ENCODE peak calls at places on chromosomes 12 and 14, in seven cellular contexts. One of them, this sample, is unnamed.

GRCh38 chr12:109247831-109248654 is 61.0 kb downstream of the FOXN4 start:
- DNase-seq in brain microvascular endothelial cell: no peak
- DNase-seq in Karpas-422: no peak
- DNase-seq in DND-41: no peak
- DNase-seq in left ventricle myocardium inferior: no peak
- DNase-seq in K562: no peak
- DNase-seq in GM23338: no peak
- DNase-seq in this sample: no peak

GRCh38 chr12:62971769-62972525 is 37.0 kb upstream of the PPM1H start:
- DNase-seq in DND-41: no peak
- DNase-seq in Karpas-422: no peak
- DNase-seq in GM23338: peak; percentile 41
- DNase-seq in brain microvascular endothelial cell: no peak
- DNase-seq in K562: no peak
- DNase-seq in left ventricle myocardium inferior: no peak
- DNase-seq in this sample: no peak

GRCh38 chr14:64732536-64733120 is 28.4 kb downstream of the PLEKHG3 start:
- DNase-seq in GM23338: no peak
- DNase-seq in Karpas-422: no peak
- DNase-seq in left ventricle myocardium inferior: peak; percentile 12
- DNase-seq in K562: no peak
- DNase-seq in brain microvascular endothelial cell: no peak
- DNase-seq in DND-41: no peak
- DNase-seq in this sample: no peak

GRCh38 chr14:101028971-101029667 is 125.6 kb upstream of the RTL1 start:
- DNase-seq in GM23338: no peak
- DNase-seq in brain microvascular endothelial cell: no peak
- DNase-seq in DND-41: no peak
- DNase-seq in K562: no peak
- DNase-seq in Karpas-422: no peak
- DNase-seq in left ventricle myocardium inferior: peak; percentile 1
- DNase-seq in this sample: no peak

GRCh38 chr14:104224516-104225281 is 86.3 kb downstream of the KIF26A start:
- DNase-seq in Karpas-422: peak; percentile 87
- DNase-seq in DND-41: peak; percentile 10
- DNase-seq in left ventricle myocardium inferior: no peak
- DNase-seq in GM23338: peak; percentile 77
- DNase-seq in brain microvascular endothelial cell: no peak
- DNase-seq in K562: peak; percentile 52
- DNase-seq in this sample: no peak

GRCh38 chr14:85701763-85702162 is 171.8 kb downstream of the FLRT2 start:
- DNase-seq in Karpas-422: no peak
- DNase-seq in left ventricle myocardium inferior: no peak
- DNase-seq in GM23338: no peak
- DNase-seq in K562: no peak
- DNase-seq in brain microvascular endothelial cell: no peak
- DNase-seq in DND-41: no peak
- DNase-seq in this sample: no peak

GRCh38 chr12:28237423-28237822 is 47.2 kb downstream of the CCDC91 start:
- DNase-seq in K562: no peak
- DNase-seq in left ventricle myocardium inferior: no peak
- DNase-seq in brain microvascular endothelial cell: no peak
- DNase-seq in Karpas-422: no peak
- DNase-seq in DND-41: no peak
- DNase-seq in GM23338: peak; percentile 60
- DNase-seq in this sample: no peak

GRCh38 chr12:130873825-130874224 is 2.0 kb downstream of the RAN start:
- DNase-seq in Karpas-422: no peak
- DNase-seq in DND-41: no peak
- DNase-seq in brain microvascular endothelial cell: no peak
- DNase-seq in left ventricle myocardium inferior: no peak
- DNase-seq in GM23338: no peak
- DNase-seq in K562: no peak
- DNase-seq in this sample: no peak

GRCh38 chr14:99475179-99475578 is 5.5 kb downstream of the SETD3 start:
- DNase-seq in K562: no peak
- DNase-seq in GM23338: peak; percentile 28
- DNase-seq in DND-41: no peak
- DNase-seq in brain microvascular endothelial cell: no peak
- DNase-seq in left ventricle myocardium inferior: no peak
- DNase-seq in Karpas-422: no peak
- DNase-seq in this sample: no peak

GRCh38 chr14:83994020-83994419 is 1535.9 kb upstream of the FLRT2 start:
- DNase-seq in GM23338: no peak
- DNase-seq in left ventricle myocardium inferior: no peak
- DNase-seq in brain microvascular endothelial cell: peak; percentile 81
- DNase-seq in Karpas-422: no peak
- DNase-seq in DND-41: no peak
- DNase-seq in K562: no peak
- DNase-seq in this sample: no peak

GRCh38 chr14:65002586-65003210 is 16.0 kb downstream of the FNTB start:
- DNase-seq in DND-41: no peak
- DNase-seq in brain microvascular endothelial cell: peak; percentile 29
- DNase-seq in left ventricle myocardium inferior: no peak
- DNase-seq in Karpas-422: no peak
- DNase-seq in K562: no peak
- DNase-seq in GM23338: no peak
- DNase-seq in this sample: no peak

GRCh38 chr14:20799955-20800544 is 2.6 kb downstream of the RNASE1 start:
- DNase-seq in Karpas-422: no peak
- DNase-seq in K562: peak; percentile 23
- DNase-seq in left ventricle myocardium inferior: peak; percentile 42
- DNase-seq in brain microvascular endothelial cell: no peak
- DNase-seq in DND-41: no peak
- DNase-seq in GM23338: peak; percentile 48
- DNase-seq in this sample: no peak

GRCh38 chr12:100951756-100952155 is 157.2 kb downstream of the ANO4 start:
- DNase-seq in left ventricle myocardium inferior: no peak
- DNase-seq in K562: no peak
- DNase-seq in GM23338: peak; percentile 30
- DNase-seq in Karpas-422: no peak
- DNase-seq in DND-41: no peak
- DNase-seq in brain microvascular endothelial cell: no peak
- DNase-seq in this sample: no peak

GRCh38 chr12:109818900-109819500 is 14.2 kb downstream of the TRPV4 start:
- DNase-seq in GM23338: no peak
- DNase-seq in K562: no peak
- DNase-seq in brain microvascular endothelial cell: no peak
- DNase-seq in left ventricle myocardium inferior: no peak
- DNase-seq in Karpas-422: no peak
- DNase-seq in DND-41: no peak
- DNase-seq in this sample: no peak

GRCh38 chr14:45426685-45427282 is 173.8 kb upstream of the MIS18BP1 start:
- DNase-seq in K562: peak; percentile 34
- DNase-seq in brain microvascular endothelial cell: peak; percentile 40
- DNase-seq in left ventricle myocardium inferior: no peak
- DNase-seq in Karpas-422: peak; percentile 89
- DNase-seq in GM23338: peak; percentile 93
- DNase-seq in DND-41: no peak
- DNase-seq in this sample: no peak

GRCh38 chr14:96166475-96167223 is 38.0 kb upstream of the BDKRB2 start:
- DNase-seq in DND-41: no peak
- DNase-seq in GM23338: no peak
- DNase-seq in Karpas-422: no peak
- DNase-seq in brain microvascular endothelial cell: no peak
- DNase-seq in K562: no peak
- DNase-seq in left ventricle myocardium inferior: no peak
- DNase-seq in this sample: no peak

GRCh38 chr12:41577995-41578394 is 389.9 kb downstream of the PDZRN4 start:
- DNase-seq in left ventricle myocardium inferior: no peak
- DNase-seq in DND-41: no peak
- DNase-seq in brain microvascular endothelial cell: no peak
- DNase-seq in Karpas-422: no peak
- DNase-seq in K562: no peak
- DNase-seq in GM23338: no peak
- DNase-seq in this sample: no peak

GRCh38 chr14:67572608-67573007 is 27.5 kb downstream of the PIGH start:
- DNase-seq in Karpas-422: no peak
- DNase-seq in left ventricle myocardium inferior: no peak
- DNase-seq in brain microvascular endothelial cell: no peak
- DNase-seq in K562: no peak
- DNase-seq in DND-41: no peak
- DNase-seq in GM23338: no peak
- DNase-seq in this sample: no peak

GRCh38 chr14:32129124-32129523 is 52.0 kb downstream of the ARHGAP5 start:
- DNase-seq in K562: no peak
- DNase-seq in GM23338: no peak
- DNase-seq in left ventricle myocardium inferior: no peak
- DNase-seq in brain microvascular endothelial cell: no peak
- DNase-seq in Karpas-422: no peak
- DNase-seq in DND-41: no peak
- DNase-seq in this sample: no peak

GRCh38 chr12:118164798-118165486 is 29.0 kb downstream of the PEBP1 start:
- DNase-seq in K562: no peak
- DNase-seq in left ventricle myocardium inferior: no peak
- DNase-seq in GM23338: peak; percentile 83
- DNase-seq in DND-41: no peak
- DNase-seq in brain microvascular endothelial cell: peak; percentile 38
- DNase-seq in Karpas-422: peak; percentile 72
- DNase-seq in this sample: no peak

GRCh38 chr14:95394981-95395737 is 75.5 kb upstream of the CLMN start:
- DNase-seq in brain microvascular endothelial cell: no peak
- DNase-seq in left ventricle myocardium inferior: no peak
- DNase-seq in GM23338: no peak
- DNase-seq in K562: no peak
- DNase-seq in DND-41: no peak
- DNase-seq in Karpas-422: no peak
- DNase-seq in this sample: no peak

GRCh38 chr12:127723236-127723635 is 543.7 kb upstream of the TMEM132C start:
- DNase-seq in GM23338: no peak
- DNase-seq in K562: no peak
- DNase-seq in Karpas-422: no peak
- DNase-seq in left ventricle myocardium inferior: no peak
- DNase-seq in brain microvascular endothelial cell: no peak
- DNase-seq in DND-41: no peak
- DNase-seq in this sample: no peak

GRCh38 chr14:99425272-99425681 is 55.4 kb downstream of the SETD3 start:
- DNase-seq in GM23338: no peak
- DNase-seq in brain microvascular endothelial cell: no peak
- DNase-seq in left ventricle myocardium inferior: no peak
- DNase-seq in K562: no peak
- DNase-seq in Karpas-422: peak; percentile 87
- DNase-seq in DND-41: no peak
- DNase-seq in this sample: no peak

GRCh38 chr14:39368261-39368959 is 63.8 kb downstream of the FBXO33 start:
- DNase-seq in brain microvascular endothelial cell: peak; percentile 57
- DNase-seq in GM23338: peak; percentile 92
- DNase-seq in Karpas-422: peak; percentile 80
- DNase-seq in left ventricle myocardium inferior: no peak
- DNase-seq in K562: no peak
- DNase-seq in DND-41: peak; percentile 49
- DNase-seq in this sample: peak; percentile 4

DNA sequence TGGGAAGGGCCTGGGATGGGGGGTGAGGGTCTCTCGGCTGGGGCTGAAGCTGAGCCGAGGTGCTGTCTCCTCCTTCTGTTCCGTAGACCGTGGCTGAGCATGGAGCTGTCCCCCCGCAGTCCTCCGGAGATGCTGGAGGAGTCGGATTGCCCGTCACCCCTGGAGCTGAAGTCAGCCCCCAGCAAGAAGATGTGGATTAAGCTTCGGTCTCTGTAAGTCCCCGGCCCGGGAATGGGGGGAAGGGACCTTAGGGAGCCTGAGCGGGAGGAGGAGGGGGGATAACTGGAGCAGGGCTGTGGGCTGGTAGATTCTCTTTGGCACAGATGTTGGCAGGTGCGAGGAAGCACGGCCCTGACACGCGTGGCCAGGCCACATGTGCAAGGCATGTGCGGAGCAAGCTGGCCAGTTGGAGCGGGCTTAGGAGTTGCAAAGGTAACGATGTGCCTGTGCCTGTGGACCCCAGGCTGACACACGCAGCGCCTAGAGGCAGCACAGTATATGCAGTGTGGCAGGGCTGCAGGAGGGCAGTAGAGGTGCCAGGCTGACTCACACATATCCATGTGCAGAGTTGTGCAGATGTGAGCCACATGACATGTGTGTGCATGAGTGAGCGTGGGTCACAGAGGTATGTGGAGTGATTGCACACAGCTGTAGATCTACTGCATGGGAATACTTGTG is 512 bp downstream of the PDE1B start:
- DNase-seq in left ventricle myocardium inferior: no peak
- DNase-seq in GM23338: peak; percentile 72
- DNase-seq in DND-41: no peak
- DNase-seq in brain microvascular endothelial cell: no peak
- DNase-seq in Karpas-422: no peak
- DNase-seq in K562: no peak
- DNase-seq in this sample: no peak
- H3K4me3 ChIP-seq in left ventricle myocardium inferior: peak overlapping the region; percentile 65
- H3K4me3 ChIP-seq in GM23338: peak overlapping the region; percentile 77
- H3K4me3 ChIP-seq in DND-41: no peak overlapping the region
- H3K4me3 ChIP-seq in brain microvascular endothelial cell: peak overlapping the region; percentile 39
- H3K4me3 ChIP-seq in Karpas-422: no peak overlapping the region
- H3K4me3 ChIP-seq in K562: peak overlapping the region; percentile 10
- H3K4me3 ChIP-seq in this sample: peak overlapping the region; percentile 58

GRCh38 chr14:69644814-69645213 is 33.4 kb downstream of the SUSD6 start:
- DNase-seq in left ventricle myocardium inferior: no peak
- DNase-seq in Karpas-422: no peak
- DNase-seq in GM23338: no peak
- DNase-seq in K562: no peak
- DNase-seq in brain microvascular endothelial cell: no peak
- DNase-seq in DND-41: no peak
- DNase-seq in this sample: no peak
- H3K27ac ChIP-seq in left ventricle myocardium inferior: peak overlapping the region; percentile 51
- H3K27ac ChIP-seq in Karpas-422: peak overlapping the region; percentile 28
- H3K27ac ChIP-seq in GM23338: no peak overlapping the region
- H3K27ac ChIP-seq in K562: peak overlapping the region; percentile 33
- H3K27ac ChIP-seq in brain microvascular endothelial cell: no peak overlapping the region
- H3K27ac ChIP-seq in DND-41: no peak overlapping the region
- H3K27ac ChIP-seq in this sample: no peak overlapping the region

GRCh38 chr12:17286874-17287273 is 680.9 kb upstream of the LMO3 start:
- DNase-seq in brain microvascular endothelial cell: no peak
- DNase-seq in left ventricle myocardium inferior: no peak
- DNase-seq in GM23338: no peak
- DNase-seq in Karpas-422: no peak
- DNase-seq in K562: no peak
- DNase-seq in DND-41: no peak
- DNase-seq in this sample: no peak
- H3K4me3 ChIP-seq in brain microvascular endothelial cell: no peak overlapping the region
- H3K4me3 ChIP-seq in left ventricle myocardium inferior: no peak overlapping the region
- H3K4me3 ChIP-seq in GM23338: no peak overlapping the region
- H3K4me3 ChIP-seq in Karpas-422: no peak overlapping the region
- H3K4me3 ChIP-seq in K562: no peak overlapping the region
- H3K4me3 ChIP-seq in DND-41: no peak overlapping the region
- H3K4me3 ChIP-seq in this sample: no peak overlapping the region

DNA sequence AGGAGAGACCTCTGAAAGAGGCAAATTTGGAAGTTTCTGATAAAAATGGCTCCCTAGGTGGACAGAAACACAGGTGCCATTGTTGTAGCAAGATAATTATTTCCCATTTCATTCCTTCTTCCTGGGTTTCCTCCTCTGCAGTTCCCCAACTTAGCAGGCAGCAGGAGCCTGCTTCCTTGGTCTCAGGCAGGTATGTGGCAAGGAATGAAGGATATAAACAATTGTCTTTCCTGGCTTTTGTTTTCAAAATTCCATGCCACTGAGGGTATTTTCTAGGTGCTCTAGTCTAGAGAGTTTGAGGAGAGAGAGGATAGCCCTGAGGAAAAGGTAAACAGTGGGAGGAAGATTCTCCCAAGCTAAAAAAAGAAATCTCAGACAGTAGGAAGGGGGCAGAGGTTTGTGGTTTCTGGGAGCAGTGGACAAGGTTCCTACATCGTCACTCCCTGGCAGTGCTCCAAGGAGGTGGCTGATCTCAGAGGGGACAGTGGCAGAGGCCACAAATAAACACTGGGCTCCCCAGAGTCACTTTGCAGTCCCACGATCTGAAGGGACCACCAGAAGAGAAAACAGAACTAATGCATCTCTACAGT is 82.6 kb upstream of the IGF1 start:
- DNase-seq in DND-41: no peak
- DNase-seq in left ventricle myocardium inferior: no peak
- DNase-seq in GM23338: peak; percentile 55
- DNase-seq in K562: no peak
- DNase-seq in Karpas-422: no peak
- DNase-seq in brain microvascular endothelial cell: no peak
- DNase-seq in this sample: no peak
- H3K27ac ChIP-seq in DND-41: no peak overlapping the region
- H3K27ac ChIP-seq in left ventricle myocardium inferior: no peak overlapping the region
- H3K27ac ChIP-seq in GM23338: no peak overlapping the region
- H3K27ac ChIP-seq in K562: no peak overlapping the region
- H3K27ac ChIP-seq in Karpas-422: no peak overlapping the region
- H3K27ac ChIP-seq in brain microvascular endothelial cell: no peak overlapping the region
- H3K27ac ChIP-seq in this sample: no peak overlapping the region